ENCODE peak calls at places on chromosomes 3 and 15, in six cellular contexts. Q is B cell; W is PC-9; T is fibroblast of villous mesenchyme; A is GM20000; J is CD4-positive, alpha-beta T cell. X is an unnamed sample.

GRCh38 chr3:52388933-52389332 is 56.0 kb downstream of the SEMA3G start:
- DNase-seq in T (no peak), Q (no peak), W (no peak), J (no peak), A (no peak), X (no peak)

GRCh38 chr3:101133638-101134037 is 140.4 kb upstream of the ABI3BP start:
- DNase-seq in W (no peak), T (no peak), A (no peak), Q (no peak), J (no peak), X (no peak)

GRCh38 chr3:11379238-11379823 is 107.1 kb downstream of the ATG7 start:
- DNase-seq in J (no peak), A (peak), W (no peak), T (peak), Q (no peak), X (peak)

GRCh38 chr3:156151824-156152428 is 31.5 kb downstream of the KCNAB1 start:
- DNase-seq in J (peak), W (peak), Q (no peak), A (peak), T (peak), X (peak)

GRCh38 chr3:109224333-109224732 is 87.8 kb downstream of the C3orf85 start:
- DNase-seq in J (no peak), A (no peak), W (no peak), T (no peak), Q (no peak), X (peak)

GRCh38 chr15:83491486-83491885 is 44.3 kb downstream of the SH3GL3 start:
- DNase-seq in A (no peak), T (no peak), Q (no peak), J (no peak), W (no peak), X (no peak)

GRCh38 chr3:114686624-114687023 is 392.8 kb downstream of the TIGIT start:
- DNase-seq in T (peak), A (no peak), W (no peak), Q (no peak), J (no peak), X (no peak)

GRCh38 chr3:197352382-197352781 is 54.0 kb upstream of the DLG1 start:
- DNase-seq in A (no peak), T (peak), Q (no peak), J (no peak), W (no peak), X (no peak)

GRCh38 chr3:134092231-134092701 is 62.5 kb upstream of the SLCO2A1 start:
- DNase-seq in W (no peak), A (no peak), Q (no peak), T (peak), J (no peak), X (no peak)

GRCh38 chr3:197584733-197585132 is 29.0 kb upstream of the BDH1 start:
- DNase-seq in W (no peak), J (no peak), Q (no peak), A (no peak), T (no peak), X (no peak)

GRCh38 chr3:4290272-4290893 is 12.8 kb upstream of the SETMAR start:
- DNase-seq in A (peak), T (peak), Q (no peak), J (peak), W (peak), X (peak)

GRCh38 chr15:73295630-73296286 is 73.0 kb downstream of the HCN4 start:
- DNase-seq in T (peak), Q (no peak), W (no peak), A (no peak), J (no peak), X (no peak)

GRCh38 chr15:79467865-79468586 is 35.9 kb downstream of the MINAR1 start:
- DNase-seq in J (no peak), A (no peak), T (no peak), Q (no peak), W (no peak), X (no peak)

GRCh38 chr3:99570061-99570460 is 68.3 kb upstream of the COL8A1 start:
- DNase-seq in W (no peak), A (no peak), Q (no peak), J (no peak), T (no peak), X (no peak)

GRCh38 chr15:66486887-66487286 is 10.7 kb downstream of the SNAPC5 start:
- DNase-seq in T (no peak), J (no peak), Q (no peak), A (no peak), W (no peak), X (no peak)

GRCh38 chr15:41695750-41696436 is 35.7 kb downstream of the MGA start:
- DNase-seq in J (peak), W (no peak), T (peak), A (peak), Q (peak), X (no peak)

GRCh38 chr3:45567730-45568172 is 26.8 kb upstream of the LIMD1 start:
- DNase-seq in T (peak), W (no peak), A (peak), J (no peak), Q (peak), X (no peak)

GRCh38 chr15:96693990-96694517 is 363.6 kb downstream of the NR2F2 start:
- DNase-seq in J (no peak), A (no peak), W (no peak), T (peak), Q (no peak), X (no peak)

GRCh38 chr3:124373524-124373923 is 356.7 kb upstream of the UMPS start:
- DNase-seq in T (no peak), Q (no peak), W (no peak), A (peak), J (no peak), X (no peak)

GRCh38 chr15:99983171-99983891 is 250.1 kb upstream of the LYSMD4 start:
- DNase-seq in A (no peak), T (peak), J (no peak), W (no peak), Q (no peak), X (no peak)

GRCh38 chr3:128307781-128308469 is 154.6 kb downstream of the EEFSEC start:
- DNase-seq in J (no peak), T (no peak), W (no peak), A (no peak), Q (peak), X (no peak)

GRCh38 chr3:128310286-128311058 is 156.2 kb downstream of the DNAJB8 start:
- DNase-seq in A (no peak), Q (peak), T (no peak), W (no peak), J (no peak), X (no peak)

GRCh38 chr3:128306481-128306880 is 153.2 kb downstream of the EEFSEC start:
- DNase-seq in T (no peak), A (no peak), J (no peak), W (no peak), Q (no peak), X (no peak)

GRCh38 chr3:128309026-128309425 is 155.7 kb downstream of the EEFSEC start:
- DNase-seq in A (no peak), J (no peak), Q (peak), W (no peak), T (no peak), X (no peak)

DNA sequence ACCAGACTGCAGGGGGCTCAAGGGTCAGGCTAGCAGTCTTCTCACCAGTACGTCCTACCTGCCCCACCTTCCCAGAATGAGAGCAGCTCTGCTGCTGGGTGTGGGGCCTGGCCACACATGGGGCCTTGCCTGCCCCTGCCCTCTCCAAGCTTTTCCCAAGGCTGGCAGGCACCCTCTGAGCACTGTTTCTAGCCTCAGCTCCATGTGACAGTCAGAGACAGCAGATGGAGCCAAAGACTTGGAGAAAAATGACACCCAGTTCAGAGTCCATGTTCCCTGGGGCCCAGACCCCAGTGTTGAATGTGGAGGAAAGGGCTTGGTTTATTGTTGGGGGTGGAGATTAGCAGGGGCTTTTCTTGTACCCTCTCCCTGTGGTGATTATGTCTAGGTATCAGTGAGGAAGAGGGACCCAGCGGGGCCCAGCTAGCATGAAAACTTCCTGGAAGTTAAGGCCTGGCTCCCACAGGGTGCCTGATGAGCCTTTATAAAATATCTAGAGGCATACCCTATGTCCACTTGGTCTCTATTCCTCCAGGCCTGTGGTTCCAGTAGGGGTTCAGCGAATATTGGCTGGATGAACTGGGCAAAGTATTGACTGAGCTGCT is 153.8 kb downstream of the EEFSEC start:
- DNase-seq in A (no peak), T (peak), Q (no peak), J (no peak), W (no peak), X (no peak)
- TF ChIP-seq CTCF in A (no peak), T (peak), Q (no peak), J (no peak), W (peak), X (no peak)

DNA sequence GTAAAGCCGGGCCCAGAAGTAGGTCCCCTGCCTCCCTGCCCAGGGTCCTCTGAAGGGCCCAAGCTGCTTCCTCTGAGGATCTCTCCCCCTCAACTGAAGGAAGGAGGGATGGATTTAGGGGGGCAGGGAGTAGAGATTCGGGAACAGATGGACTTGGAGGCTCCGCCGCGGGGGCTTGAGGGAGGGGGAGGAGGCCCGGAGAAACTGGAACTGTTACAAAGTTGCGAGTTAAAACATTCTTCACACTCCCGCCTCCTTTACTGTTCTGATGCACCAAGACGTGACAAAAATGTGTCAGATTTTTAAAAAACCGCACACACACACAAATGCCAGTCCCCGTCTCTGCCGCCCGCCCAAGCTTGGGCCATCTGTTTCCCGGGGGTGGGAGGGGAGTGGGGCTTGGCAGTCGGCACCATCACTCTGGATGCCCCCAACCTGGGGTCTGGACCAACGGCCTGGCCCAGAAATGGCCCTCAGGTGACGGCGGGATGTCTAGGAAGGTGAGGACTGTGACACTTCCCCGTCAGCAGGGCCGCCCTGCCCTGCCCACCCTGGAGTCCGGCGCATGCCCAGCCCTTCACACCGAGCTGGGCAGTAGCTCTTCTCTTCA is 25.0 kb upstream of the LINGO1 start:
- DNase-seq in Q (no peak), W (no peak), T (no peak), J (no peak), A (no peak), X (no peak)
- TF ChIP-seq CTCF in Q (no peak), W (no peak), T (no peak), J (no peak), A (no peak), X (no peak)

DNA sequence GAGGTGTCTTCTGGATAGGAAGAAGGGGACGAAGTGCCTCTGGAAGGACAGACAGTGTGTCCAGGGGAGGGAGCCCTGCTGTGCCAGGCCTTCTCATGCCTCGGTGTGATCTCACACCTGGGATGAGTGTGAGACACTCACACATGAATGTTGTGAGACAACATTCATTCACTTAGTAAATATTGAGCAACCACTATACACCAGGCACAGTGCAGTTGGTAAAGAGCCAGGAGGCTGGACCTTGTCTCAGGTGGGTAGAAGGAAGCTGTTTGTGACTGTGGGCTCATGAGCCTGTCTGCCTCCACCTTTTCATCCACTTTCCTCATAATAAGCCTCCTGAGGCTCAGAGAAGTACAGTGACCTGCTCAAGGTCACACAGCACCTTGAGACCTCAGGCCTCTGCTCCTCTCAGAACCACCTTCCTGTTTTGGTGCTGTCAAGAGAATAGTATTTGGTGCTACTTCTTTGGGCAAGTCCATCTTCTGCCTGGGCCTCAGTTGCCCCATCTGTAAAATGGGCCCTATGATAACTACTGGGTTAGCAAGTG is 20.9 kb downstream of the SLC6A6 start:
- DNase-seq in T (peak), A (no peak), Q (no peak), W (peak), J (no peak), X (peak)
- TF ChIP-seq CTCF in T (no peak), A (no peak), Q (no peak), W (peak), J (no peak), X (no peak)

GRCh38 chr15:49606594-49606993 is 14.0 kb downstream of the FAM227B start:
- DNase-seq in A (no peak), T (no peak), W (no peak), J (no peak), Q (no peak), X (no peak)
- TF ChIP-seq CTCF in A (no peak), T (peak), W (no peak), J (no peak), Q (no peak), X (no peak)